ENCODE peak calls at places on chromosomes 13 and 19, in eight cellular contexts. C is HCT116, H is GM23338, E is psoas muscle, V is gastrocnemius medialis, P is heart right ventricle, I is GM12878, A is pancreas. T is an unnamed sample.

GRCh38 chr13:61873717-61874116 is 458.1 kb upstream of the PCDH20 start:
- ATAC-seq in E (no peak), V (no peak), H (no peak), I (no peak), A (no peak), C (no peak), P (no peak), T (no peak)

GRCh38 chr13:39263033-39263432 is 224.8 kb downstream of the NHLRC3 start:
- ATAC-seq in V (peak), P (peak), A (peak), C (peak), H (peak), I (peak), E (peak), T (peak)

GRCh38 chr19:13025819-13026477 is 30.7 kb downstream of the NFIX start:
- ATAC-seq in E (no peak), H (no peak), I (no peak), C (no peak), A (no peak), P (no peak), V (no peak), T (no peak)

GRCh38 chr13:112722433-112723250 is 32.8 kb downstream of the ATP11A start:
- ATAC-seq in V (no peak), A (peak), I (no peak), C (peak), P (peak), H (no peak), E (no peak), T (peak)

GRCh38 chr19:7699422-7700127 is 2.4 kb downstream of the FCER2 start:
- ATAC-seq in A (no peak), H (no peak), P (no peak), V (no peak), I (peak), E (no peak), C (no peak), T (no peak)

GRCh38 chr19:7602240-7602934 is 6.7 kb downstream of the CAMSAP3 start:
- ATAC-seq in I (no peak), H (no peak), E (no peak), A (peak), V (no peak), P (no peak), C (peak), T (no peak)

GRCh38 chr19:4174212-4174894 is 8.0 kb downstream of the SIRT6 start:
- ATAC-seq in A (no peak), H (no peak), P (no peak), C (no peak), E (no peak), V (no peak), I (no peak), T (no peak)

GRCh38 chr19:15285896-15286591 is 46.3 kb downstream of the BRD4 start:
- ATAC-seq in H (peak), P (no peak), E (no peak), C (no peak), I (peak), V (no peak), A (no peak), T (no peak)

GRCh38 chr19:44723299-44723951 is 24.5 kb downstream of the CEACAM16 start:
- ATAC-seq in C (peak), A (peak), E (peak), P (peak), H (no peak), V (peak), I (peak), T (peak)

DNA sequence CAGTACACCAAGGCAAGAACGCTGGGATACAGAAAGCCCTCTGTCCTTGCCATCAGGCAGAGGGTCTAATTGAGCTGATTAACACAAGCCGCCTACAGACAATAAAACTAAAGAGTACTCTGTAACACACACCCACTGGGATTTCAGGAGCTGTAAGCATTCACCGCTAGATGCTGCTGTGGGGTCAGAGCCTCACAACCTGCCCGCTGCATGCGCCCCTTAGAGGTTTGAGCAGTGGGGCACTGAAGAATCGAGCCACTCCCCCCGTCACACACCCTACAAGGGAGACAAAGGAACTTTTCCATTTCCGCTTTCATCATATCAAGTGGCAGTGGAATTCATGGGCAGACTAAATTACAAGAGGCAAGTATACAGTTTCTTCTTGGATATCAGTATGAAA is 1080.6 kb downstream of the PCDH17 start:
- ATAC-seq in E (no peak), H (peak), P (no peak), A (no peak), V (no peak), I (no peak), C (no peak), T (no peak)
- TF ChIP-seq CTCF in E (no peak), H (peak), P (no peak), A (no peak), V (no peak), I (no peak), C (no peak), T (no peak)

DNA sequence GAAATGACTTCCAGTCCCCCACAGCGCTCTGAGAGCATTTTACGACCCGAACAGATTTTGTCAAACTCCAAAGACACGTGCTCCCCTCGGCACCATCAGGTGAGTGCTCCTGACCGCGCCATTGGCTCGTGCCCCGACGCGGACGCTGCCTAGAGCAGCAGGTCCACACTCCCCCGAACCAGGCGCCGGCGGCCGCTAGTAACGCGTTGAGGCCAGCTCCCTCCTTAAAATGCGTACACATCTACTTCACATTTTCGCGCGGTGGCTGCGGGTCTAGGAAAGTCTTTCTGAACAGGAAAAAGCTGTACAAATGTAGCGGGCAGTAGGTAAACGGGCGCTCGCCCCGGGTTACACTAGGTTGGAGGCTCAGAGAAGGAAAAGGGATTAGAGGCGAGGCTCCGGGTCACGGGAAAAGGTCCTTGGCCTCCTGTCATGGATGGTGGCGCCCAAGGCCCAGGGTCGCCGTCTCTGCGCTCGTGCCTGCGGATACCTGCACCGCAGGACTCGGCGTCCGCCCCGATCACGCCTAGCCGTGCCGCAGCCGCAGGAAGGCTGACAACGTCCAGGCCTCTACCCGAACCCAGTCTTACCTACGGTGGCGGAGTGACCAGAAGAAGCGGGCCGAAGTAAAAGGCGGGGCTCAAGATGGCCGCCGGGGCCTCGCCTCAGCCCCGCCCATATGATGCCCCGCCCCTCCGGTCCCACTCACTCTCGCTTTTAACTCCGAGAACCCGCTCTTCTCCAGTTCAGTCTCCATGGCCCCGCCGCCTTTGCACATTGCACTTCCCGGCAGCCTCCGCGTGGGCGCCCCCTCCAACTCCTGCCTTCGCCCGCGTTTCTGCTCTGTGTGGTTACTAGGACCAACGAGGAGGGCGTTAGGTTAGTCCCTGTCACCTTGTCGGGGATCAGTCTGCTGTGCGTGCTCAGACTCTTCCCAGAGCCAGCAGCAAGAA is at the start of gene ESD:
- ATAC-seq in V (peak), H (peak), I (peak), C (peak), E (peak), A (peak), P (peak), T (peak)
- TF ChIP-seq CTCF in V (no peak), H (no peak), I (no peak), C (no peak), E (no peak), A (no peak), P (no peak), T (no peak)

GRCh38 chr19:19402656-19403372 is 2.7 kb upstream of the GATAD2A start:
- ATAC-seq in P (no peak), H (no peak), V (no peak), I (no peak), E (no peak), C (no peak), A (no peak), T (no peak)

GRCh38 chr19:19403373-19403901 is 2.0 kb upstream of the GATAD2A start:
- ATAC-seq in E (peak), C (peak), I (no peak), P (no peak), A (peak), H (no peak), V (peak), T (no peak)

GRCh38 chr19:19405919-19406877 is 723 bp downstream of the GATAD2A start:
- ATAC-seq in V (peak), C (peak), A (peak), P (peak), H (peak), E (peak), I (peak), T (peak)

GRCh38 chr19:19406878-19407639 is 1.6 kb downstream of the GATAD2A start:
- ATAC-seq in H (no peak), P (no peak), V (peak), C (peak), A (peak), E (peak), I (peak), T (no peak)

GRCh38 chr19:19404879-19405860 is at the start of gene GATAD2A:
- ATAC-seq in P (peak), H (peak), I (peak), A (peak), C (peak), E (peak), V (peak), T (peak)
- TF ChIP-seq CTCF in P (peak), H (no peak), I (peak), A (no peak), C (peak), E (peak), V (peak), T (no peak)

GRCh38 chr13:99980201-99981114 is 1.1 kb upstream of the ZIC2 start:
- ATAC-seq in I (peak), P (peak), A (peak), H (peak), E (peak), V (peak), C (peak), T (peak)
- TF ChIP-seq CTCF in I (no peak), P (no peak), A (no peak), H (no peak), E (no peak), V (no peak), C (no peak), T (no peak)

GRCh38 chr19:5995606-5996005 is 17.7 kb upstream of the RANBP3 start:
- ATAC-seq in I (no peak), H (no peak), A (no peak), P (no peak), V (no peak), C (no peak), E (no peak), T (no peak)

GRCh38 chr19:5996598-5997320 is 18.8 kb upstream of the RANBP3 start:
- ATAC-seq in V (no peak), I (no peak), P (no peak), H (no peak), A (no peak), E (no peak), C (no peak), T (no peak)

GRCh38 chr19:5999693-6000092 is 21.8 kb upstream of the RANBP3 start:
- ATAC-seq in A (no peak), I (no peak), E (no peak), P (no peak), C (no peak), V (no peak), H (no peak), T (no peak)

GRCh38 chr19:5996102-5996501 is 18.2 kb upstream of the RANBP3 start:
- ATAC-seq in I (no peak), A (no peak), P (no peak), V (no peak), H (no peak), E (no peak), C (no peak), T (no peak)

GRCh38 chr19:5997371-5997770 is 19.4 kb upstream of the RANBP3 start:
- ATAC-seq in H (peak), I (no peak), C (no peak), P (no peak), A (no peak), E (no peak), V (no peak), T (no peak)
- TF ChIP-seq CTCF in H (peak), I (no peak), C (peak), P (no peak), A (no peak), E (no peak), V (no peak), T (no peak)

GRCh38 chr13:51867062-51867461 is 5.3 kb downstream of the CCDC70 start:
- ATAC-seq in H (no peak), A (no peak), P (no peak), V (no peak), C (no peak), E (no peak), I (no peak), T (no peak)

GRCh38 chr13:51862965-51863364 is 1.2 kb downstream of the CCDC70 start:
- ATAC-seq in A (no peak), V (no peak), C (no peak), H (no peak), I (no peak), E (no peak), P (no peak), T (no peak)

GRCh38 chr13:51869921-51870320 is 8.2 kb downstream of the CCDC70 start:
- ATAC-seq in I (no peak), P (no peak), A (no peak), C (no peak), H (no peak), E (no peak), V (no peak), T (no peak)

GRCh38 chr13:51861728-51862300 is at the start of gene CCDC70:
- ATAC-seq in C (no peak), E (no peak), I (no peak), V (no peak), H (no peak), A (no peak), P (no peak), T (no peak)

DNA sequence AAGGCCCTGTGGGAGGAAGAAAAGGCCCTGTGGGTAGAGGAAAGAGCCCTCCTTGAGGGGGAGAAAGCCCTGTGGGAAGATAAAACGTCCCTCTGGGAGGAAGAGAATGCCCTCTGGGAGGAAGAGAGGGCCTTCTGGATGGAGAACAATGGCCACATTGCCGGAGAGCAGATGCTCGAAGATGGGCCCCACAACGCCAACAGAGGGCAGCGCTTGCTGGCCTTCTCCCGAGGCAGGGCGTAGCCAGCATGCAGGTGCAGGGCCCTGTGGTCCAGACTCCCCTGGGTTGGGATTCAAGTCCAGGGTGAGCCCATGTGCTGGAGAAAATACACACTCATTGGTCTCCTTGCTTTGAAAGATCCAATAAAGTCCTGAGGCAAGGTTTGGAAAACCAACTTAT is 4.1 kb downstream of the CCDC70 start:
- ATAC-seq in V (no peak), C (no peak), H (peak), P (no peak), E (no peak), A (no peak), I (no peak), T (no peak)
- TF ChIP-seq CTCF in V (no peak), C (peak), H (peak), P (no peak), E (no peak), A (no peak), I (no peak), T (no peak)

T was measured in gastroesophageal sphincter.